ENCODE peak calls at places on chromosomes 7 and 10, in four cellular contexts. One of them, this sample, is unnamed.

GRCh38 chr10:12902135-12902572 is 99.4 kb downstream of the CCDC3 start:
- DNase-seq in stimulated activated CD8-positive, alpha-beta memory T cell treated with anti-CD3 and anti-CD28 coated beads, Interleukin-7, amount 100 ng/mL, for 4 hours: peak; percentile 17
- DNase-seq in stimulated activated CD4-positive, alpha-beta T cell treated with anti-CD3 and anti-CD28 coated beads, Interleukin-1b, Interleukin-23, amount 100 ng/mL, for 48 hours: peak; percentile 15
- DNase-seq in psoas muscle: no peak
- DNase-seq in this sample: peak; percentile 64

GRCh38 chr7:46720761-46721160 is 799.7 kb upstream of the IGFBP3 start:
- DNase-seq in stimulated activated CD4-positive, alpha-beta T cell treated with anti-CD3 and anti-CD28 coated beads, Interleukin-1b, Interleukin-23, amount 100 ng/mL, for 48 hours: no peak
- DNase-seq in psoas muscle: no peak
- DNase-seq in stimulated activated CD8-positive, alpha-beta memory T cell treated with anti-CD3 and anti-CD28 coated beads, Interleukin-7, amount 100 ng/mL, for 4 hours: no peak
- DNase-seq in this sample: no peak

GRCh38 chr7:128794020-128794419 is 2.3 kb downstream of the CCDC136 start:
- DNase-seq in stimulated activated CD4-positive, alpha-beta T cell treated with anti-CD3 and anti-CD28 coated beads, Interleukin-1b, Interleukin-23, amount 100 ng/mL, for 48 hours: peak; percentile 16
- DNase-seq in psoas muscle: peak; percentile 58
- DNase-seq in stimulated activated CD8-positive, alpha-beta memory T cell treated with anti-CD3 and anti-CD28 coated beads, Interleukin-7, amount 100 ng/mL, for 4 hours: no peak
- DNase-seq in this sample: no peak

GRCh38 chr7:3880221-3880935 is 579.3 kb downstream of the SDK1 start:
- DNase-seq in psoas muscle: no peak
- DNase-seq in stimulated activated CD4-positive, alpha-beta T cell treated with anti-CD3 and anti-CD28 coated beads, Interleukin-1b, Interleukin-23, amount 100 ng/mL, for 48 hours: no peak
- DNase-seq in stimulated activated CD8-positive, alpha-beta memory T cell treated with anti-CD3 and anti-CD28 coated beads, Interleukin-7, amount 100 ng/mL, for 4 hours: no peak
- DNase-seq in this sample: no peak

GRCh38 chr7:29968683-29969457 is 20.7 kb downstream of the SCRN1 start:
- DNase-seq in psoas muscle: no peak
- DNase-seq in stimulated activated CD4-positive, alpha-beta T cell treated with anti-CD3 and anti-CD28 coated beads, Interleukin-1b, Interleukin-23, amount 100 ng/mL, for 48 hours: no peak
- DNase-seq in stimulated activated CD8-positive, alpha-beta memory T cell treated with anti-CD3 and anti-CD28 coated beads, Interleukin-7, amount 100 ng/mL, for 4 hours: no peak
- DNase-seq in this sample: no peak

GRCh38 chr7:79293655-79294142 is 159.8 kb downstream of the MAGI2 start:
- DNase-seq in stimulated activated CD8-positive, alpha-beta memory T cell treated with anti-CD3 and anti-CD28 coated beads, Interleukin-7, amount 100 ng/mL, for 4 hours: no peak
- DNase-seq in psoas muscle: no peak
- DNase-seq in stimulated activated CD4-positive, alpha-beta T cell treated with anti-CD3 and anti-CD28 coated beads, Interleukin-1b, Interleukin-23, amount 100 ng/mL, for 48 hours: no peak
- DNase-seq in this sample: no peak

GRCh38 chr10:35564276-35564982 is 40.7 kb upstream of the GJD4 start:
- DNase-seq in psoas muscle: no peak
- DNase-seq in stimulated activated CD8-positive, alpha-beta memory T cell treated with anti-CD3 and anti-CD28 coated beads, Interleukin-7, amount 100 ng/mL, for 4 hours: no peak
- DNase-seq in stimulated activated CD4-positive, alpha-beta T cell treated with anti-CD3 and anti-CD28 coated beads, Interleukin-1b, Interleukin-23, amount 100 ng/mL, for 48 hours: no peak
- DNase-seq in this sample: no peak

GRCh38 chr7:153886506-153887391 is 165.4 kb upstream of the DPP6 start:
- DNase-seq in stimulated activated CD4-positive, alpha-beta T cell treated with anti-CD3 and anti-CD28 coated beads, Interleukin-1b, Interleukin-23, amount 100 ng/mL, for 48 hours: no peak
- DNase-seq in psoas muscle: peak; percentile 52
- DNase-seq in stimulated activated CD8-positive, alpha-beta memory T cell treated with anti-CD3 and anti-CD28 coated beads, Interleukin-7, amount 100 ng/mL, for 4 hours: no peak
- DNase-seq in this sample: no peak

GRCh38 chr10:60042262-60042661 is 135.9 kb upstream of the CCDC6 start:
- DNase-seq in psoas muscle: no peak
- DNase-seq in stimulated activated CD4-positive, alpha-beta T cell treated with anti-CD3 and anti-CD28 coated beads, Interleukin-1b, Interleukin-23, amount 100 ng/mL, for 48 hours: no peak
- DNase-seq in stimulated activated CD8-positive, alpha-beta memory T cell treated with anti-CD3 and anti-CD28 coated beads, Interleukin-7, amount 100 ng/mL, for 4 hours: no peak
- DNase-seq in this sample: no peak

GRCh38 chr10:29841724-29842649 is 207.2 kb upstream of the SVIL start:
- DNase-seq in stimulated activated CD4-positive, alpha-beta T cell treated with anti-CD3 and anti-CD28 coated beads, Interleukin-1b, Interleukin-23, amount 100 ng/mL, for 48 hours: no peak
- DNase-seq in stimulated activated CD8-positive, alpha-beta memory T cell treated with anti-CD3 and anti-CD28 coated beads, Interleukin-7, amount 100 ng/mL, for 4 hours: no peak
- DNase-seq in psoas muscle: peak; percentile 60
- DNase-seq in this sample: no peak

GRCh38 chr7:75772081-75773077 is at the start of gene CCL26:
- DNase-seq in psoas muscle: peak; percentile 82
- DNase-seq in stimulated activated CD8-positive, alpha-beta memory T cell treated with anti-CD3 and anti-CD28 coated beads, Interleukin-7, amount 100 ng/mL, for 4 hours: no peak
- DNase-seq in stimulated activated CD4-positive, alpha-beta T cell treated with anti-CD3 and anti-CD28 coated beads, Interleukin-1b, Interleukin-23, amount 100 ng/mL, for 48 hours: no peak
- DNase-seq in this sample: peak; percentile 66

GRCh38 chr7:11776083-11776482 is 55.9 kb downstream of the THSD7A start:
- DNase-seq in psoas muscle: no peak
- DNase-seq in stimulated activated CD8-positive, alpha-beta memory T cell treated with anti-CD3 and anti-CD28 coated beads, Interleukin-7, amount 100 ng/mL, for 4 hours: no peak
- DNase-seq in stimulated activated CD4-positive, alpha-beta T cell treated with anti-CD3 and anti-CD28 coated beads, Interleukin-1b, Interleukin-23, amount 100 ng/mL, for 48 hours: no peak
- DNase-seq in this sample: no peak

GRCh38 chr7:36192050-36192824 is 39.2 kb downstream of the EEPD1 start:
- DNase-seq in stimulated activated CD4-positive, alpha-beta T cell treated with anti-CD3 and anti-CD28 coated beads, Interleukin-1b, Interleukin-23, amount 100 ng/mL, for 48 hours: no peak
- DNase-seq in stimulated activated CD8-positive, alpha-beta memory T cell treated with anti-CD3 and anti-CD28 coated beads, Interleukin-7, amount 100 ng/mL, for 4 hours: no peak
- DNase-seq in psoas muscle: no peak
- DNase-seq in this sample: no peak

GRCh38 chr10:88897019-88897853 is 17.2 kb downstream of the STAMBPL1 start:
- DNase-seq in psoas muscle: no peak
- DNase-seq in stimulated activated CD8-positive, alpha-beta memory T cell treated with anti-CD3 and anti-CD28 coated beads, Interleukin-7, amount 100 ng/mL, for 4 hours: peak; percentile 31
- DNase-seq in stimulated activated CD4-positive, alpha-beta T cell treated with anti-CD3 and anti-CD28 coated beads, Interleukin-1b, Interleukin-23, amount 100 ng/mL, for 48 hours: peak; percentile 36
- DNase-seq in this sample: no peak

GRCh38 chr10:63346015-63346441 is 119.7 kb downstream of the JMJD1C start:
- DNase-seq in psoas muscle: no peak
- DNase-seq in stimulated activated CD8-positive, alpha-beta memory T cell treated with anti-CD3 and anti-CD28 coated beads, Interleukin-7, amount 100 ng/mL, for 4 hours: no peak
- DNase-seq in stimulated activated CD4-positive, alpha-beta T cell treated with anti-CD3 and anti-CD28 coated beads, Interleukin-1b, Interleukin-23, amount 100 ng/mL, for 48 hours: no peak
- DNase-seq in this sample: peak; percentile 7

GRCh38 chr7:102996957-102997356 is 77.6 kb downstream of the FBXL13 start:
- DNase-seq in psoas muscle: no peak
- DNase-seq in stimulated activated CD8-positive, alpha-beta memory T cell treated with anti-CD3 and anti-CD28 coated beads, Interleukin-7, amount 100 ng/mL, for 4 hours: no peak
- DNase-seq in stimulated activated CD4-positive, alpha-beta T cell treated with anti-CD3 and anti-CD28 coated beads, Interleukin-1b, Interleukin-23, amount 100 ng/mL, for 48 hours: no peak
- DNase-seq in this sample: no peak

GRCh38 chr10:49068209-49068608 is 47.1 kb downstream of the VSTM4 start:
- DNase-seq in psoas muscle: no peak
- DNase-seq in stimulated activated CD4-positive, alpha-beta T cell treated with anti-CD3 and anti-CD28 coated beads, Interleukin-1b, Interleukin-23, amount 100 ng/mL, for 48 hours: no peak
- DNase-seq in stimulated activated CD8-positive, alpha-beta memory T cell treated with anti-CD3 and anti-CD28 coated beads, Interleukin-7, amount 100 ng/mL, for 4 hours: no peak
- DNase-seq in this sample: no peak

GRCh38 chr10:47286591-47287325 is 13.2 kb upstream of the GDF10 start:
- DNase-seq in stimulated activated CD4-positive, alpha-beta T cell treated with anti-CD3 and anti-CD28 coated beads, Interleukin-1b, Interleukin-23, amount 100 ng/mL, for 48 hours: no peak
- DNase-seq in stimulated activated CD8-positive, alpha-beta memory T cell treated with anti-CD3 and anti-CD28 coated beads, Interleukin-7, amount 100 ng/mL, for 4 hours: no peak
- DNase-seq in psoas muscle: no peak
- DNase-seq in this sample: no peak

GRCh38 chr10:127934383-127934782 is 27.5 kb downstream of the PTPRE start:
- DNase-seq in stimulated activated CD4-positive, alpha-beta T cell treated with anti-CD3 and anti-CD28 coated beads, Interleukin-1b, Interleukin-23, amount 100 ng/mL, for 48 hours: no peak
- DNase-seq in psoas muscle: no peak
- DNase-seq in stimulated activated CD8-positive, alpha-beta memory T cell treated with anti-CD3 and anti-CD28 coated beads, Interleukin-7, amount 100 ng/mL, for 4 hours: no peak
- DNase-seq in this sample: no peak

GRCh38 chr10:784377-784758 is 94.9 kb upstream of the DIP2C start:
- DNase-seq in psoas muscle: peak; percentile 56
- DNase-seq in stimulated activated CD8-positive, alpha-beta memory T cell treated with anti-CD3 and anti-CD28 coated beads, Interleukin-7, amount 100 ng/mL, for 4 hours: no peak
- DNase-seq in stimulated activated CD4-positive, alpha-beta T cell treated with anti-CD3 and anti-CD28 coated beads, Interleukin-1b, Interleukin-23, amount 100 ng/mL, for 48 hours: no peak
- DNase-seq in this sample: no peak

GRCh38 chr10:122240401-122240800 is 30.7 kb upstream of the BTBD16 start:
- DNase-seq in stimulated activated CD4-positive, alpha-beta T cell treated with anti-CD3 and anti-CD28 coated beads, Interleukin-1b, Interleukin-23, amount 100 ng/mL, for 48 hours: no peak
- DNase-seq in psoas muscle: no peak
- DNase-seq in stimulated activated CD8-positive, alpha-beta memory T cell treated with anti-CD3 and anti-CD28 coated beads, Interleukin-7, amount 100 ng/mL, for 4 hours: no peak
- DNase-seq in this sample: no peak

GRCh38 chr7:139536158-139536557 is 12.7 kb downstream of the CLEC2L start:
- DNase-seq in stimulated activated CD4-positive, alpha-beta T cell treated with anti-CD3 and anti-CD28 coated beads, Interleukin-1b, Interleukin-23, amount 100 ng/mL, for 48 hours: no peak
- DNase-seq in stimulated activated CD8-positive, alpha-beta memory T cell treated with anti-CD3 and anti-CD28 coated beads, Interleukin-7, amount 100 ng/mL, for 4 hours: no peak
- DNase-seq in psoas muscle: no peak
- DNase-seq in this sample: no peak

GRCh38 chr10:7040681-7041080 is 370.2 kb downstream of the SFMBT2 start:
- DNase-seq in psoas muscle: no peak
- DNase-seq in stimulated activated CD8-positive, alpha-beta memory T cell treated with anti-CD3 and anti-CD28 coated beads, Interleukin-7, amount 100 ng/mL, for 4 hours: no peak
- DNase-seq in stimulated activated CD4-positive, alpha-beta T cell treated with anti-CD3 and anti-CD28 coated beads, Interleukin-1b, Interleukin-23, amount 100 ng/mL, for 48 hours: no peak
- DNase-seq in this sample: no peak

GRCh38 chr10:70053212-70053895 is 708 bp downstream of the MACROH2A2 start:
- DNase-seq in stimulated activated CD8-positive, alpha-beta memory T cell treated with anti-CD3 and anti-CD28 coated beads, Interleukin-7, amount 100 ng/mL, for 4 hours: no peak
- DNase-seq in stimulated activated CD4-positive, alpha-beta T cell treated with anti-CD3 and anti-CD28 coated beads, Interleukin-1b, Interleukin-23, amount 100 ng/mL, for 48 hours: no peak
- DNase-seq in psoas muscle: no peak
- DNase-seq in this sample: peak; percentile 12

GRCh38 chr10:95312264-95312663 is 21.5 kb upstream of the PDLIM1 start:
- DNase-seq in stimulated activated CD8-positive, alpha-beta memory T cell treated with anti-CD3 and anti-CD28 coated beads, Interleukin-7, amount 100 ng/mL, for 4 hours: no peak
- DNase-seq in stimulated activated CD4-positive, alpha-beta T cell treated with anti-CD3 and anti-CD28 coated beads, Interleukin-1b, Interleukin-23, amount 100 ng/mL, for 48 hours: no peak
- DNase-seq in psoas muscle: no peak
- DNase-seq in this sample: no peak

GRCh38 chr10:113227045-113227444 is 277.0 kb downstream of the TCF7L2 start:
- DNase-seq in stimulated activated CD4-positive, alpha-beta T cell treated with anti-CD3 and anti-CD28 coated beads, Interleukin-1b, Interleukin-23, amount 100 ng/mL, for 48 hours: no peak
- DNase-seq in stimulated activated CD8-positive, alpha-beta memory T cell treated with anti-CD3 and anti-CD28 coated beads, Interleukin-7, amount 100 ng/mL, for 4 hours: no peak
- DNase-seq in psoas muscle: no peak
- DNase-seq in this sample: no peak

GRCh38 chr10:131856441-131857094 is 44.2 kb upstream of the PPP2R2D start:
- DNase-seq in psoas muscle: no peak
- DNase-seq in stimulated activated CD4-positive, alpha-beta T cell treated with anti-CD3 and anti-CD28 coated beads, Interleukin-1b, Interleukin-23, amount 100 ng/mL, for 48 hours: no peak
- DNase-seq in stimulated activated CD8-positive, alpha-beta memory T cell treated with anti-CD3 and anti-CD28 coated beads, Interleukin-7, amount 100 ng/mL, for 4 hours: no peak
- DNase-seq in this sample: no peak

GRCh38 chr7:2520131-2520807 is 695 bp downstream of the LFNG start:
- DNase-seq in stimulated activated CD8-positive, alpha-beta memory T cell treated with anti-CD3 and anti-CD28 coated beads, Interleukin-7, amount 100 ng/mL, for 4 hours: no peak
- DNase-seq in psoas muscle: no peak
- DNase-seq in stimulated activated CD4-positive, alpha-beta T cell treated with anti-CD3 and anti-CD28 coated beads, Interleukin-1b, Interleukin-23, amount 100 ng/mL, for 48 hours: peak; percentile 25
- DNase-seq in this sample: peak; percentile 67

GRCh38 chr10:116444527-116445142 is 17.0 kb downstream of the PNLIPRP3 start:
- DNase-seq in stimulated activated CD4-positive, alpha-beta T cell treated with anti-CD3 and anti-CD28 coated beads, Interleukin-1b, Interleukin-23, amount 100 ng/mL, for 48 hours: no peak
- DNase-seq in psoas muscle: no peak
- DNase-seq in stimulated activated CD8-positive, alpha-beta memory T cell treated with anti-CD3 and anti-CD28 coated beads, Interleukin-7, amount 100 ng/mL, for 4 hours: no peak
- DNase-seq in this sample: no peak

GRCh38 chr10:35005868-35006267 is 84.3 kb downstream of the CUL2 start:
- DNase-seq in stimulated activated CD4-positive, alpha-beta T cell treated with anti-CD3 and anti-CD28 coated beads, Interleukin-1b, Interleukin-23, amount 100 ng/mL, for 48 hours: no peak
- DNase-seq in psoas muscle: no peak
- DNase-seq in stimulated activated CD8-positive, alpha-beta memory T cell treated with anti-CD3 and anti-CD28 coated beads, Interleukin-7, amount 100 ng/mL, for 4 hours: no peak
- DNase-seq in this sample: no peak

GRCh38 chr10:42882597-42882996 is 100.0 kb downstream of the BMS1 start:
- DNase-seq in stimulated activated CD4-positive, alpha-beta T cell treated with anti-CD3 and anti-CD28 coated beads, Interleukin-1b, Interleukin-23, amount 100 ng/mL, for 48 hours: no peak
- DNase-seq in stimulated activated CD8-positive, alpha-beta memory T cell treated with anti-CD3 and anti-CD28 coated beads, Interleukin-7, amount 100 ng/mL, for 4 hours: no peak
- DNase-seq in psoas muscle: no peak
- DNase-seq in this sample: no peak

GRCh38 chr10:105974803-105975456 is 1189.6 kb downstream of the SORCS1 start:
- DNase-seq in stimulated activated CD4-positive, alpha-beta T cell treated with anti-CD3 and anti-CD28 coated beads, Interleukin-1b, Interleukin-23, amount 100 ng/mL, for 48 hours: no peak
- DNase-seq in stimulated activated CD8-positive, alpha-beta memory T cell treated with anti-CD3 and anti-CD28 coated beads, Interleukin-7, amount 100 ng/mL, for 4 hours: no peak
- DNase-seq in psoas muscle: no peak
- DNase-seq in this sample: no peak

GRCh38 chr7:5792268-5792667 is 10.8 kb upstream of the RNF216 start:
- DNase-seq in psoas muscle: no peak
- DNase-seq in stimulated activated CD4-positive, alpha-beta T cell treated with anti-CD3 and anti-CD28 coated beads, Interleukin-1b, Interleukin-23, amount 100 ng/mL, for 48 hours: no peak
- DNase-seq in stimulated activated CD8-positive, alpha-beta memory T cell treated with anti-CD3 and anti-CD28 coated beads, Interleukin-7, amount 100 ng/mL, for 4 hours: no peak
- DNase-seq in this sample: no peak

GRCh38 chr7:88322151-88322550 is 15.5 kb upstream of the STEAP4 start:
- DNase-seq in psoas muscle: no peak
- DNase-seq in stimulated activated CD8-positive, alpha-beta memory T cell treated with anti-CD3 and anti-CD28 coated beads, Interleukin-7, amount 100 ng/mL, for 4 hours: no peak
- DNase-seq in stimulated activated CD4-positive, alpha-beta T cell treated with anti-CD3 and anti-CD28 coated beads, Interleukin-1b, Interleukin-23, amount 100 ng/mL, for 48 hours: no peak
- DNase-seq in this sample: no peak

This sample was measured in hepatic stellate cell.